ENCODE peak calls at places on chromosomes 5 and 9, in four cellular contexts. T is upper lobe of right lung, E is smooth muscle cell of the brain vasculature, M is aorta. J is an unnamed sample.

GRCh38 chr5:53037141-53037859 is 48.1 kb downstream of the ITGA2 start:
- DNase-seq in T (no peak), E (no peak), M (no peak), J (no peak)

GRCh38 chr5:79728396-79728795 is 38.8 kb downstream of the CMYA5 start:
- DNase-seq in T (no peak), E (no peak), M (no peak), J (no peak)

GRCh38 chr5:76470978-76471377 is 67.9 kb downstream of the IQGAP2 start:
- DNase-seq in T (no peak), E (no peak), M (no peak), J (no peak)

GRCh38 chr9:1747568-1747967 is 267.6 kb upstream of the SMARCA2 start:
- DNase-seq in T (no peak), E (no peak), M (no peak), J (no peak)

GRCh38 chr9:83511051-83511450 is 27.1 kb downstream of the FRMD3 start:
- DNase-seq in T (no peak), E (no peak), M (no peak), J (no peak)

GRCh38 chr9:26502311-26502710 is 390.3 kb downstream of the CAAP1 start:
- DNase-seq in T (no peak), E (no peak), M (no peak), J (peak)

GRCh38 chr9:100669968-100670367 is 92.1 kb downstream of the CAVIN4 start:
- DNase-seq in T (no peak), E (no peak), M (no peak), J (no peak)

GRCh38 chr5:38783011-38783551 is 62.7 kb upstream of the OSMR start:
- DNase-seq in T (no peak), E (peak), M (no peak), J (no peak)